ENCODE peak calls at places on chromosomes 6 and 20, in nine cellular contexts. W is SK-N-SH; J is endodermal cell; S is heart right ventricle; Y is HCT116; K is lower lobe of right lung; G is effector memory CD4-positive, alpha-beta T cell; T is fibroblast of lung; C is lung. U is an unnamed sample.
A peak's percentile ranks its signal among the peaks of the same experiment; 100 is the strongest.

GRCh38 chr6:141388666-141389065 is 744.1 kb upstream of the GJE1 start:
- DNase-seq in K (no peak), Y (no peak), S (no peak), G (no peak), J (peak; percentile 50), C (no peak), W (no peak), T (no peak), U (no peak)

GRCh38 chr6:10465633-10466499 is 51.0 kb upstream of the TFAP2A start:
- DNase-seq in W (peak; percentile 54), S (no peak), G (no peak), J (peak; percentile 93), Y (peak; percentile 65), T (peak; percentile 44), K (no peak), C (no peak), U (no peak)

GRCh38 chr20:59006864-59007757 is at the start of gene CTSZ:
- DNase-seq in C (peak; percentile 61), J (peak; percentile 86), Y (no peak), G (peak; percentile 19), K (peak; percentile 88), T (peak; percentile 29), W (no peak), S (peak; percentile 51), U (peak; percentile 36)

GRCh38 chr6:109182590-109182989 is 87.3 kb downstream of the CEP57L1 start:
- DNase-seq in K (no peak), J (no peak), W (no peak), S (no peak), T (no peak), Y (no peak), C (no peak), G (no peak), U (no peak)

GRCh38 chr20:32244150-32244823 is 33.2 kb upstream of the KIF3B start:
- DNase-seq in T (no peak), S (no peak), K (no peak), G (no peak), J (no peak), C (no peak), W (no peak), Y (no peak), U (no peak)

GRCh38 chr20:48970681-48971370 is 49.3 kb downstream of the ARFGEF2 start:
- DNase-seq in T (no peak), Y (no peak), C (no peak), G (no peak), J (no peak), K (no peak), S (no peak), W (no peak), U (no peak)

GRCh38 chr6:1227600-1227934 is 84.3 kb upstream of the FOXQ1 start:
- DNase-seq in C (no peak), J (no peak), S (no peak), Y (no peak), T (no peak), G (no peak), W (no peak), K (no peak), U (no peak)

GRCh38 chr6:2855061-2855519 is 13.4 kb upstream of the SERPINB1 start:
- DNase-seq in G (no peak), S (no peak), T (no peak), Y (no peak), W (no peak), K (no peak), J (no peak), C (no peak), U (no peak)

GRCh38 chr20:45918182-45918737 is 6.3 kb upstream of the PLTP start:
- DNase-seq in T (peak; percentile 6), C (no peak), Y (no peak), G (no peak), K (no peak), W (no peak), J (no peak), S (no peak), U (no peak)

GRCh38 chr6:12637960-12638641 is 78.5 kb upstream of the PHACTR1 start:
- DNase-seq in Y (peak; percentile 69), J (peak; percentile 91), W (peak; percentile 42), K (peak; percentile 61), S (peak; percentile 14), G (no peak), T (peak; percentile 86), C (peak; percentile 48), U (no peak)

GRCh38 chr6:150813993-150814359 is 51.5 kb upstream of the MTHFD1L start:
- DNase-seq in W (no peak), T (peak; percentile 68), J (no peak), G (no peak), C (no peak), K (no peak), Y (peak; percentile 92), S (no peak), U (no peak)

GRCh38 chr6:90284745-90285481 is 11.7 kb downstream of the BACH2 start:
- DNase-seq in G (no peak), T (peak; percentile 90), W (no peak), Y (peak; percentile 56), S (no peak), K (no peak), J (no peak), C (no peak), U (peak; percentile 46)

GRCh38 chr6:119348308-119349040 is 1.1 kb downstream of the MAN1A1 start:
- DNase-seq in Y (no peak), J (peak; percentile 83), G (peak; percentile 23), K (peak; percentile 51), C (no peak), W (peak; percentile 82), T (peak; percentile 38), S (peak; percentile 21), U (peak; percentile 49)

GRCh38 chr6:44649365-44650025 is 262.0 kb downstream of the CDC5L start:
- DNase-seq in C (no peak), G (no peak), J (no peak), W (no peak), K (no peak), S (no peak), T (peak; percentile 84), Y (no peak), U (no peak)

GRCh38 chr6:61886608-61887259 is 399.3 kb downstream of the KHDRBS2 start:
- DNase-seq in S (no peak), J (no peak), G (no peak), T (no peak), Y (no peak), W (peak; percentile 3), C (no peak), K (no peak), U (no peak)

GRCh38 chr6:70616728-70617260 is 50.1 kb downstream of the SDHAF4 start:
- DNase-seq in K (no peak), G (no peak), W (no peak), T (no peak), J (no peak), C (no peak), Y (no peak), S (no peak), U (no peak)

GRCh38 chr6:35486005-35486925 is 10.6 kb downstream of the TEAD3 start:
- DNase-seq in S (no peak), Y (no peak), J (peak; percentile 94), K (peak; percentile 84), W (peak; percentile 25), C (peak; percentile 79), G (no peak), T (no peak), U (no peak)

GRCh38 chr6:48140221-48140620 is 29.2 kb upstream of the PTCHD4 start:
- DNase-seq in T (no peak), S (no peak), Y (no peak), C (no peak), G (no peak), K (no peak), J (no peak), W (no peak), U (no peak)

GRCh38 chr6:10719386-10720228 is 3.3 kb upstream of the TMEM14C start:
- DNase-seq in W (peak; percentile 44), J (no peak), K (no peak), S (peak; percentile 56), C (peak; percentile 33), T (no peak), Y (no peak), G (no peak), U (peak; percentile 26)

GRCh38 chr20:574297-574942 is 30.8 kb upstream of the CSNK2A1 start:
- DNase-seq in W (no peak), T (no peak), K (no peak), J (peak; percentile 81), S (peak; percentile 76), C (no peak), Y (no peak), G (no peak), U (no peak)

GRCh38 chr20:15658295-15658694 is 915.0 kb downstream of the KIF16B start:
- DNase-seq in K (no peak), G (no peak), J (no peak), T (no peak), C (no peak), S (no peak), W (no peak), Y (no peak), U (no peak)

GRCh38 chr20:11130554-11131166 is 456.9 kb upstream of the JAG1 start:
- DNase-seq in K (no peak), S (no peak), T (no peak), G (no peak), J (no peak), C (no peak), Y (no peak), W (no peak), U (no peak)
- H3K4me1 ChIP-seq in K (no peaks in the 10 kb centered on the region), S (no peaks in the 10 kb centered on the region), T (peaks cover 4% of the 10 kb centered on the region), G (no peaks in the 10 kb centered on the region), J (no peaks in the 10 kb centered on the region), C (no peaks in the 10 kb centered on the region), Y (no peaks in the 10 kb centered on the region), W (no peaks in the 10 kb centered on the region), U (no peaks in the 10 kb centered on the region)

DNA sequence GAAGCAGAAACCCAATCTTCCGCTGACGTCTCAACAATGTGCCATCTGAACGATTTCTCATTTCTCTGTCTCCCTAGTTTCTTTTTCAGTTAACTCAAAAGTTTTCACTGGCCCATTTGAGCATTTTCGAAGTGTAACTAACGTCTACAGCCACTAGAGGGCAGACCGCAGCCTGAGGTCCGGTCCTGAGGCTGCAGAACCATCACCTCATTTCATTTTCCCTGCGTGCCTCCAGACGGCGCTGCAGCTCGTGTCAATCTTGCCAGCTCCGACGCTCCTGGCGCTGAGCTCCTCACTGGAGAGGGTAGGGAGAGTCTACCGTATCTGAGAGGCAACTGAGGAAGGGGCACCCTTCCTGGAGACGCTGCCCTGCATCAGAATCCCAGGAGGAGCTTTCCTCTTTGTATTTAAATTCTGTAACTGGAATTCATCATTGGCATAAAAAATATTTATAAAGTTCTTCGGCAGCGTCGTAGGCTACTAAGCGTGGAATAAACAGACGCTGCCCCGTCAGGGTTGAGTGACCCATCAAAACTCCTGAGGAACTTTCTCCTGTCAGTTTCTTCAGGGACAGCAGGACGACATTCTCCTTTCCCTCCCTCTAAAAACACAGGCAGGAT is 28.5 kb upstream of the DTNBP1 start:
- DNase-seq in G (peak; percentile 52), J (peak; percentile 91), K (peak; percentile 86), W (peak; percentile 90), S (peak; percentile 83), C (peak; percentile 79), Y (peak; percentile 78), T (peak; percentile 75), U (peak; percentile 77)
- H3K4me3 ChIP-seq in G (no peak overlapping the region), J (no peak overlapping the region), K (peak overlapping the region; percentile 42), W (peak overlapping the region; percentile 22), S (peak overlapping the region; percentile 24), C (no peak overlapping the region), Y (no peak overlapping the region), T (peak overlapping the region; percentile 57), U (no peak overlapping the region)

GRCh38 chr20:62358171-62358719 is 8.9 kb downstream of the LAMA5 start:
- DNase-seq in W (peak; percentile 79), Y (no peak), T (no peak), J (no peak), G (no peak), S (no peak), C (no peak), K (no peak), U (no peak)
- H3K36me3 ChIP-seq in W (peaks cover 7% of the 10 kb centered on the region), Y (no peaks in the 10 kb centered on the region), T (peaks cover 3% of the 10 kb centered on the region), J (peaks cover 30% of the 10 kb centered on the region), G (no peaks in the 10 kb centered on the region), S (peaks cover 9% of the 10 kb centered on the region), C (peaks cover 13% of the 10 kb centered on the region), K (peaks cover 10% of the 10 kb centered on the region), U (no peaks in the 10 kb centered on the region)

GRCh38 chr20:17587148-17587547 is 17.3 kb downstream of the DSTN start:
- DNase-seq in Y (no peak), W (no peak), K (no peak), S (no peak), G (no peak), C (no peak), J (no peak), T (no peak), U (no peak)
- H3K4me1 ChIP-seq in Y (peaks cover 13% of the 10 kb centered on the region), W (peaks cover 3% of the 10 kb centered on the region), K (peaks cover 55% of the 10 kb centered on the region), S (peaks cover 76% of the 10 kb centered on the region), G (no peaks in the 10 kb centered on the region), C (peaks cover 11% of the 10 kb centered on the region), J (peaks cover 4% of the 10 kb centered on the region), T (peaks cover 5% of the 10 kb centered on the region), U (peaks cover 5% of the 10 kb centered on the region)